ENCODE peak calls at places on chromosomes 16 and 17, in nine cellular contexts. One of them, this sample, is unnamed.

GRCh38 chr17:47654991-47655390 is 5.3 kb downstream of the KPNB1 start:
- DNase-seq in activated CD4-positive, CD25-positive, alpha-beta regulatory T cell: no peak
- DNase-seq in tibial nerve: no peak
- DNase-seq in NCI-H1092 treated with DMSO at 0.1 percent for 48 hours: no peak
- DNase-seq in fibroblast of mammary gland: peak
- DNase-seq in HEK293T: no peak
- DNase-seq in SHP77: no peak
- DNase-seq in heart left ventricle: no peak
- DNase-seq in GM03348: no peak
- DNase-seq in this sample: no peak

GRCh38 chr16:46961373-46962353 is 11.8 kb downstream of the DNAJA2 start:
- DNase-seq in fibroblast of mammary gland: peak
- DNase-seq in GM03348: peak
- DNase-seq in HEK293T: no peak
- DNase-seq in SHP77: no peak
- DNase-seq in tibial nerve: no peak
- DNase-seq in activated CD4-positive, CD25-positive, alpha-beta regulatory T cell: no peak
- DNase-seq in heart left ventricle: no peak
- DNase-seq in NCI-H1092 treated with DMSO at 0.1 percent for 48 hours: no peak
- DNase-seq in this sample: no peak

GRCh38 chr17:79201536-79202227 is 127.1 kb downstream of the ENGASE start:
- DNase-seq in GM03348: peak
- DNase-seq in tibial nerve: no peak
- DNase-seq in activated CD4-positive, CD25-positive, alpha-beta regulatory T cell: no peak
- DNase-seq in HEK293T: no peak
- DNase-seq in NCI-H1092 treated with DMSO at 0.1 percent for 48 hours: no peak
- DNase-seq in heart left ventricle: no peak
- DNase-seq in SHP77: no peak
- DNase-seq in fibroblast of mammary gland: peak
- DNase-seq in this sample: no peak

GRCh38 chr17:50211249-50212120 is 10.1 kb upstream of the COL1A1 start:
- DNase-seq in activated CD4-positive, CD25-positive, alpha-beta regulatory T cell: no peak
- DNase-seq in SHP77: no peak
- DNase-seq in fibroblast of mammary gland: peak
- DNase-seq in NCI-H1092 treated with DMSO at 0.1 percent for 48 hours: no peak
- DNase-seq in HEK293T: no peak
- DNase-seq in heart left ventricle: no peak
- DNase-seq in GM03348: peak
- DNase-seq in tibial nerve: peak
- DNase-seq in this sample: no peak

GRCh38 chr17:1275962-1276736 is 3.3 kb upstream of the TRARG1 start:
- DNase-seq in activated CD4-positive, CD25-positive, alpha-beta regulatory T cell: peak
- DNase-seq in GM03348: peak
- DNase-seq in NCI-H1092 treated with DMSO at 0.1 percent for 48 hours: peak
- DNase-seq in heart left ventricle: peak
- DNase-seq in SHP77: peak
- DNase-seq in HEK293T: peak
- DNase-seq in fibroblast of mammary gland: peak
- DNase-seq in tibial nerve: peak
- DNase-seq in this sample: peak

GRCh38 chr16:69351309-69352027 is at the start of gene TMED6:
- DNase-seq in heart left ventricle: no peak
- DNase-seq in activated CD4-positive, CD25-positive, alpha-beta regulatory T cell: no peak
- DNase-seq in HEK293T: no peak
- DNase-seq in fibroblast of mammary gland: no peak
- DNase-seq in NCI-H1092 treated with DMSO at 0.1 percent for 48 hours: no peak
- DNase-seq in GM03348: no peak
- DNase-seq in SHP77: no peak
- DNase-seq in tibial nerve: no peak
- DNase-seq in this sample: peak

GRCh38 chr17:59370580-59371299 is 39.3 kb downstream of the YPEL2 start:
- DNase-seq in HEK293T: no peak
- DNase-seq in SHP77: no peak
- DNase-seq in heart left ventricle: no peak
- DNase-seq in activated CD4-positive, CD25-positive, alpha-beta regulatory T cell: no peak
- DNase-seq in tibial nerve: no peak
- DNase-seq in fibroblast of mammary gland: no peak
- DNase-seq in GM03348: no peak
- DNase-seq in NCI-H1092 treated with DMSO at 0.1 percent for 48 hours: no peak
- DNase-seq in this sample: no peak

GRCh38 chr16:27853651-27854050 is 209.9 kb downstream of the GSG1L start:
- DNase-seq in SHP77: no peak
- DNase-seq in heart left ventricle: no peak
- DNase-seq in activated CD4-positive, CD25-positive, alpha-beta regulatory T cell: no peak
- DNase-seq in fibroblast of mammary gland: no peak
- DNase-seq in NCI-H1092 treated with DMSO at 0.1 percent for 48 hours: no peak
- DNase-seq in HEK293T: no peak
- DNase-seq in tibial nerve: no peak
- DNase-seq in GM03348: no peak
- DNase-seq in this sample: no peak

GRCh38 chr17:36972905-36973304 is 24.2 kb downstream of the AATF start:
- DNase-seq in heart left ventricle: no peak
- DNase-seq in NCI-H1092 treated with DMSO at 0.1 percent for 48 hours: no peak
- DNase-seq in SHP77: no peak
- DNase-seq in tibial nerve: no peak
- DNase-seq in fibroblast of mammary gland: no peak
- DNase-seq in GM03348: no peak
- DNase-seq in HEK293T: no peak
- DNase-seq in activated CD4-positive, CD25-positive, alpha-beta regulatory T cell: no peak
- DNase-seq in this sample: no peak

GRCh38 chr17:8965394-8966168 is at the start of gene PIK3R5:
- DNase-seq in tibial nerve: no peak
- DNase-seq in heart left ventricle: peak
- DNase-seq in activated CD4-positive, CD25-positive, alpha-beta regulatory T cell: peak
- DNase-seq in HEK293T: peak
- DNase-seq in fibroblast of mammary gland: no peak
- DNase-seq in SHP77: no peak
- DNase-seq in NCI-H1092 treated with DMSO at 0.1 percent for 48 hours: no peak
- DNase-seq in GM03348: no peak
- DNase-seq in this sample: no peak

GRCh38 chr17:77572065-77572601 is 386.4 kb upstream of the TNRC6C start:
- DNase-seq in SHP77: no peak
- DNase-seq in fibroblast of mammary gland: no peak
- DNase-seq in HEK293T: no peak
- DNase-seq in activated CD4-positive, CD25-positive, alpha-beta regulatory T cell: no peak
- DNase-seq in GM03348: no peak
- DNase-seq in tibial nerve: no peak
- DNase-seq in NCI-H1092 treated with DMSO at 0.1 percent for 48 hours: no peak
- DNase-seq in heart left ventricle: no peak
- DNase-seq in this sample: no peak

GRCh38 chr16:56369202-56369601 is 56.1 kb downstream of the AMFR start:
- DNase-seq in activated CD4-positive, CD25-positive, alpha-beta regulatory T cell: no peak
- DNase-seq in SHP77: no peak
- DNase-seq in GM03348: no peak
- DNase-seq in tibial nerve: no peak
- DNase-seq in fibroblast of mammary gland: no peak
- DNase-seq in HEK293T: no peak
- DNase-seq in heart left ventricle: no peak
- DNase-seq in NCI-H1092 treated with DMSO at 0.1 percent for 48 hours: no peak
- DNase-seq in this sample: no peak

GRCh38 chr17:80840011-80840410 is 151.6 kb upstream of the CHMP6 start:
- DNase-seq in SHP77: no peak
- DNase-seq in heart left ventricle: peak
- DNase-seq in tibial nerve: no peak
- DNase-seq in fibroblast of mammary gland: no peak
- DNase-seq in GM03348: no peak
- DNase-seq in NCI-H1092 treated with DMSO at 0.1 percent for 48 hours: no peak
- DNase-seq in HEK293T: no peak
- DNase-seq in activated CD4-positive, CD25-positive, alpha-beta regulatory T cell: no peak
- DNase-seq in this sample: no peak